ENCODE peak calls at places on chromosomes 16 and 17, in ten cellular contexts. U is pancreas, T is left ventricle myocardium inferior, Y is hepatocyte, D is adrenal gland, R is AG04450, G is cardiac fibroblast, J is coronary artery, P is transverse colon, W is GM23338. Q is an unnamed sample.

GRCh38 chr16:67456383-67457140 is 24.4 kb downstream of the ATP6V0D1 start:
- DNase-seq in U (peak), T (peak), Y (no peak), D (peak), R (no peak), G (peak), J (no peak), P (peak), W (peak), Q (peak)

GRCh38 chr16:117381-118365 is 20.8 kb downstream of the NPRL3 start:
- DNase-seq in U (peak), T (peak), Y (peak), D (peak), R (no peak), G (peak), J (no peak), P (peak), W (peak), Q (no peak)

GRCh38 chr17:77285594-77286390 is 145.0 kb downstream of the SEC14L1 start:
- DNase-seq in U (peak), T (peak), Y (peak), D (peak), R (peak), G (peak), J (no peak), P (peak), W (no peak), Q (peak)

GRCh38 chr16:3773663-3774062 is 56.3 kb upstream of the TRAP1 start:
- DNase-seq in U (no peak), T (no peak), Y (no peak), D (no peak), R (no peak), G (no peak), J (no peak), P (no peak), W (no peak), Q (no peak)

GRCh38 chr16:66486773-66487579 is 59.9 kb downstream of the BEAN1 start:
- DNase-seq in U (no peak), T (no peak), Y (peak), D (peak), R (peak), G (peak), J (peak), P (no peak), W (no peak), Q (no peak)

GRCh38 chr16:165539-166374 is at the start of gene HBM:
- DNase-seq in U (no peak), T (no peak), Y (no peak), D (no peak), R (no peak), G (no peak), J (no peak), P (no peak), W (peak), Q (no peak)

GRCh38 chr17:35057332-35057915 is 6.1 kb downstream of the RFFL start:
- DNase-seq in U (no peak), T (no peak), Y (no peak), D (no peak), R (no peak), G (no peak), J (no peak), P (no peak), W (no peak), Q (no peak)

GRCh38 chr17:29495011-29495410 is 71.8 kb downstream of the ABHD15 start:
- DNase-seq in U (no peak), T (no peak), Y (no peak), D (no peak), R (peak), G (peak), J (no peak), P (no peak), W (no peak), Q (no peak)

GRCh38 chr17:45677770-45678169 is 106.3 kb upstream of the CRHR1 start:
- DNase-seq in U (no peak), T (no peak), Y (no peak), D (no peak), R (no peak), G (peak), J (no peak), P (no peak), W (no peak), Q (no peak)

GRCh38 chr17:40903129-40903847 is 18.2 kb upstream of the KRT20 start:
- DNase-seq in U (no peak), T (no peak), Y (peak), D (no peak), R (no peak), G (peak), J (no peak), P (peak), W (no peak), Q (peak)

GRCh38 chr17:81684442-81684911 is 666 bp downstream of the HGS start:
- DNase-seq in U (no peak), T (no peak), Y (no peak), D (peak), R (no peak), G (peak), J (no peak), P (peak), W (peak), Q (no peak)

GRCh38 chr16:63230383-63230782 is 1194.1 kb upstream of the CDH8 start:
- DNase-seq in U (no peak), T (no peak), Y (no peak), D (no peak), R (no peak), G (no peak), J (no peak), P (no peak), W (no peak), Q (no peak)

GRCh38 chr17:30345527-30346075 is 11.7 kb upstream of the TMIGD1 start:
- DNase-seq in U (peak), T (no peak), Y (peak), D (no peak), R (no peak), G (no peak), J (no peak), P (no peak), W (no peak), Q (no peak)

GRCh38 chr16:67868290-67868689 is 4.6 kb upstream of the EDC4 start:
- DNase-seq in U (peak), T (no peak), Y (no peak), D (no peak), R (no peak), G (no peak), J (no peak), P (no peak), W (no peak), Q (no peak)

GRCh38 chr17:51617876-51618455 is 357.6 kb downstream of the UTP18 start:
- DNase-seq in U (no peak), T (no peak), Y (no peak), D (no peak), R (no peak), G (no peak), J (no peak), P (no peak), W (no peak), Q (no peak)

GRCh38 chr17:50539762-50540440 is 7.1 kb upstream of the SPATA20 start:
- DNase-seq in U (peak), T (no peak), Y (peak), D (no peak), R (no peak), G (no peak), J (no peak), P (peak), W (peak), Q (no peak)

GRCh38 chr16:2428787-2429036 is 535 bp upstream of the CCNF start:
- DNase-seq in U (no peak), T (no peak), Y (no peak), D (no peak), R (no peak), G (no peak), J (no peak), P (no peak), W (no peak), Q (no peak)

GRCh38 chr17:7414837-7415236 is 5.3 kb upstream of the SPEM1 start:
- DNase-seq in U (no peak), T (no peak), Y (no peak), D (no peak), R (no peak), G (no peak), J (no peak), P (no peak), W (no peak), Q (no peak)

GRCh38 chr17:65984299-65984698 is 207.6 kb downstream of the CEP112 start:
- DNase-seq in U (no peak), T (no peak), Y (no peak), D (no peak), R (peak), G (peak), J (no peak), P (no peak), W (no peak), Q (peak)

GRCh38 chr16:17259751-17260270 is 210.9 kb downstream of the XYLT1 start:
- DNase-seq in U (no peak), T (no peak), Y (no peak), D (no peak), R (no peak), G (no peak), J (no peak), P (no peak), W (no peak), Q (no peak)

GRCh38 chr17:20896153-20896649 is 146.6 kb downstream of the USP22 start:
- DNase-seq in U (peak), T (no peak), Y (no peak), D (peak), R (no peak), G (peak), J (peak), P (peak), W (peak), Q (no peak)

GRCh38 chr17:77188084-77189066 is 47.6 kb downstream of the SEC14L1 start:
- DNase-seq in U (no peak), T (no peak), Y (no peak), D (peak), R (no peak), G (peak), J (no peak), P (peak), W (no peak), Q (no peak)

GRCh38 chr17:81019563-81020442 is 15.1 kb upstream of the BAIAP2 start:
- DNase-seq in U (no peak), T (no peak), Y (no peak), D (no peak), R (no peak), G (no peak), J (peak), P (no peak), W (no peak), Q (no peak)

GRCh38 chr17:66995944-66996343 is 31.4 kb downstream of the CACNG4 start:
- DNase-seq in U (no peak), T (no peak), Y (no peak), D (no peak), R (no peak), G (no peak), J (no peak), P (no peak), W (no peak), Q (no peak)

GRCh38 chr16:68707341-68708152 is 29.5 kb upstream of the CDH1 start:
- DNase-seq in U (peak), T (peak), Y (peak), D (peak), R (no peak), G (peak), J (no peak), P (peak), W (peak), Q (no peak)

GRCh38 chr16:50591800-50592771 is 43.9 kb downstream of the NKD1 start:
- DNase-seq in U (peak), T (peak), Y (peak), D (peak), R (no peak), G (no peak), J (peak), P (peak), W (peak), Q (no peak)

GRCh38 chr16:85759631-85760419 is 8.9 kb upstream of the C16orf74 start:
- DNase-seq in U (peak), T (no peak), Y (no peak), D (peak), R (no peak), G (peak), J (no peak), P (peak), W (peak), Q (no peak)

GRCh38 chr16:78503501-78504110 is 404.2 kb downstream of the WWOX start:
- DNase-seq in U (peak), T (no peak), Y (peak), D (peak), R (no peak), G (peak), J (no peak), P (peak), W (peak), Q (no peak)

GRCh38 chr16:13756411-13756810 is 163.5 kb upstream of the ERCC4 start:
- DNase-seq in U (no peak), T (no peak), Y (no peak), D (no peak), R (no peak), G (no peak), J (no peak), P (no peak), W (no peak), Q (no peak)

GRCh38 chr17:74407384-74407783 is 24.5 kb upstream of the GPRC5C start:
- DNase-seq in U (no peak), T (no peak), Y (no peak), D (no peak), R (no peak), G (no peak), J (no peak), P (no peak), W (no peak), Q (no peak)

GRCh38 chr17:74404802-74405201 is 27.1 kb upstream of the GPRC5C start:
- DNase-seq in U (no peak), T (no peak), Y (no peak), D (no peak), R (no peak), G (no peak), J (no peak), P (no peak), W (no peak), Q (no peak)

GRCh38 chr17:74402070-74402469 is 29.8 kb upstream of the GPRC5C start:
- DNase-seq in U (no peak), T (no peak), Y (no peak), D (no peak), R (no peak), G (no peak), J (no peak), P (no peak), W (no peak), Q (no peak)

GRCh38 chr17:74403512-74404137 is 28.3 kb upstream of the GPRC5C start:
- DNase-seq in U (no peak), T (no peak), Y (no peak), D (no peak), R (no peak), G (no peak), J (no peak), P (no peak), W (no peak), Q (no peak)

DNA sequence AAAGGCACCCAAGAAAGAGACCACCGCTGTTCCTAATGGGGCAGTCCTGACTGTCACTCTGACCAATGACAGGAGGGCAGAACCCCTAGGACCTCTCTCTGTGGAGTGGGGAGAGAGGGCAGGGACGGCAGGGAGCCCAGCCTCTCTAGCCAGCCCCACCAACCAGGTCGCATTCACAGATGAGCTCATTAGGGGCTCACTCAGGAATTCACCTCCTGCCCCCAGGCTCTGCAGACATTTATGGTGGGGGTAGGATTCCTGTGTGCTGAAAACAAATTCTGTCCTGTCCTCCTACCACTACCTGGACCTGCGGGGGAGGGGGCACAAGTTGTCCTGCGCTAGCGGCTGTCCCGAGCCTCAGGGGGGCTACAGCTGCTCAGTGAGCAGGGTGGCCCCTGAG is 27.7 kb upstream of the GPRC5C start:
- DNase-seq in U (no peak), T (no peak), Y (no peak), D (no peak), R (no peak), G (no peak), J (no peak), P (no peak), W (peak), Q (no peak)
- H3K4me3 ChIP-seq in U (no peak), T (no peak), Y (no peak), D (no peak), R (no peak), G (no peak), J (no peak), P (no peak), W (peak), Q (no peak)

GRCh38 chr17:78828470-78829185 is 12.0 kb downstream of the USP36 start:
- DNase-seq in U (no peak), T (no peak), Y (peak), D (no peak), R (peak), G (peak), J (peak), P (no peak), W (peak), Q (no peak)
- TF ChIP-seq CTCF in U (no peak), T (no peak), Y (no peak), D (no peak), R (peak), G (peak), J (no peak), P (no peak), W (peak), Q (peak)

GRCh38 chr16:16021988-16022682 is 72.7 kb downstream of the ABCC1 start:
- DNase-seq in U (peak), T (peak), Y (peak), D (peak), R (peak), G (peak), J (peak), P (peak), W (no peak), Q (peak)
- H3K4me3 ChIP-seq in U (no peak), T (peak), Y (no peak), D (no peak), R (no peak), G (no peak), J (peak), P (no peak), W (no peak), Q (no peak)

GRCh38 chr16:75197522-75198134 is 9.3 kb downstream of the CTRB2 start:
- DNase-seq in U (no peak), T (no peak), Y (no peak), D (no peak), R (no peak), G (no peak), J (peak), P (no peak), W (peak), Q (no peak)
- TF ChIP-seq CTCF in U (no peak), T (no peak), Y (no peak), D (no peak), R (no peak), G (no peak), J (no peak), P (no peak), W (no peak), Q (no peak)

GRCh38 chr17:36942031-36942599 is 4.8 kb downstream of the LHX1 start:
- DNase-seq in U (no peak), T (no peak), Y (no peak), D (no peak), R (no peak), G (no peak), J (no peak), P (no peak), W (peak), Q (no peak)

GRCh38 chr17:36939944-36940312 is 2.7 kb downstream of the LHX1 start:
- DNase-seq in U (no peak), T (no peak), Y (no peak), D (no peak), R (no peak), G (no peak), J (no peak), P (no peak), W (peak), Q (no peak)

GRCh38 chr17:36940313-36941264 is 3.3 kb downstream of the LHX1 start:
- DNase-seq in U (no peak), T (no peak), Y (no peak), D (no peak), R (no peak), G (no peak), J (no peak), P (no peak), W (peak), Q (no peak)

GRCh38 chr17:36942631-36943125 is 5.4 kb downstream of the LHX1 start:
- DNase-seq in U (no peak), T (no peak), Y (peak), D (no peak), R (no peak), G (no peak), J (no peak), P (no peak), W (no peak), Q (no peak)

DNA sequence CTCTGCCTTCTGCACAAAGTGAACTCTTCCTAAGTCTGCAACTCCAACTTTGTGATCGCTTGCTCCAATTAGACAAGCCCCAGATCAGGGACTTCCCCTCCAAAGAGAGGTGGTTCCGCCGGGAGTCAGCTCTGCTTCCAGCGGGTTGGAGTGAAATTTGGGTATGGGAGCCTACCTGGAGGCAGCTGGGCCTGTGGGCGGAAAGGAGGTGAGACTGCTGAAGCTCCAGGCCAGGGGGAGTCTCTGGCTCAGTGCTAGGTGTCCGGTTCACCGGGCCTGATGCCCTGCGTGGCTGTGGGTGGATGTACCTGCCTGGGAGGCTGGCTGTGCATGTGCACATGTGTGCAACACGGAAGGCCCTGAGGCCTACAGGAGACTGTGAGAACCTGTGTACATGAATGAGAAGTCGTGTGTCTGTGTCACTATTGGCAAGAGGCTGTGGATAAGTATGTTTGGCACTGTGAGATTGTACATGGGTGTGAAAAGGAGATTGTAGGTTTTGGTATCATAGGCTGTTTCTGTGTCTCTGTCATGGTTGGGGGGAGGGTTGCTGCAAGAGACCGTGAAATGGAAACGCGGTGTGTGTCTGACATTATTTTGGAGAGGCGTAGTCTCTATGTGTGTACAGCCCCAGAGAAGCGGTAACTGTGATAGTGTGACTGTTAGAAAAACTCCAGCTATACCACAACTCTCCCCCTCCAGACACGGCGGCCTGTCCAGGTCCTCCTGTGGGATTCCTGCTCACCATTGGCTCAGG is 4.2 kb downstream of the LHX1 start:
- DNase-seq in U (no peak), T (no peak), Y (no peak), D (no peak), R (no peak), G (no peak), J (no peak), P (no peak), W (peak), Q (no peak)
- H3K4me3 ChIP-seq in U (no peak), T (peak), Y (no peak), D (no peak), R (no peak), G (no peak), J (peak), P (no peak), W (peak), Q (no peak)

DNA sequence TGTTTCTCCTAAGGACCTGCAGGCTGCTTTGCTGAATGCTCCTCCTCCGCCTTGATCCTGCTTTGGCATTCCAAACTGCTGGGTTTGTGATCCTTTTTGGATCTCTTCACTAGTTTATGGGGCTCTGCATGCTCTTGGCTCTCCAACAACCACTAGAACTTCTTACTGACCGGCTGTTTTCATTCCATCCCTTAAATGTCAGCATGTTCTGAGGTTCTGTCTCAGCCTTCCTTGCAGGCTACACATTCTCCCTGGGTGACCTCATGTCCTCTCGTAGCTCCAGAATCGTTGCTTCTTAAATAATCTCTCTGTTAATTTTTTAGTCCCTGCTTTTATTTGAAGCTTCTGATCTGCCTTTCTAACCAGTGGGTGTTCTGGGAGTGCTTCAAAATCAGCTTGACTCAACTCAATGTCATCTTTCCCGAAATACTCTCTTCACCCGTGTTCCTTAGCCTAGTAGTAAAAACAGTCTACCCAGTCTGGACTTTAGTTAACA is 119.0 kb upstream of the HS3ST2 start:
- DNase-seq in U (no peak), T (no peak), Y (no peak), D (no peak), R (peak), G (peak), J (peak), P (peak), W (no peak), Q (peak)
- TF ChIP-seq CTCF in U (no peak), T (no peak), Y (no peak), D (no peak), R (no peak), G (no peak), J (no peak), P (no peak), W (no peak), Q (no peak)

GRCh38 chr17:8734876-8735275 is 9.8 kb downstream of the CCDC42 start:
- DNase-seq in U (no peak), T (no peak), Y (no peak), D (no peak), R (no peak), G (no peak), J (no peak), P (no peak), W (no peak), Q (no peak)
- H3K4me3 ChIP-seq in U (no peak), T (no peak), Y (no peak), D (no peak), R (no peak), G (no peak), J (no peak), P (no peak), W (no peak), Q (no peak)

Q was measured in AG09309.